ENCODE peak calls at places on chromosomes 11 and 22, in eight cellular contexts. L is substantia nigra, Q is dorsolateral prefrontal cortex, J is testis, X is right atrium auricular region, O is lower lobe of right lung, C is fibroblast of lung, A is prostate gland. D is an unnamed sample.

GRCh38 chr11:120121914-120122473 is 15.9 kb downstream of the TRIM29 start:
- DNase-seq in L (no peak), Q (no peak), J (no peak), X (no peak), O (peak), C (no peak), A (no peak), D (no peak)

GRCh38 chr11:9601041-9601875 is 27.8 kb downstream of the WEE1 start:
- DNase-seq in L (no peak), Q (no peak), J (no peak), X (peak), O (no peak), C (peak), A (no peak), D (peak)

GRCh38 chr11:117300301-117300700 is 9.2 kb downstream of the BACE1-AS start:
- DNase-seq in L (no peak), Q (no peak), J (peak), X (peak), O (no peak), C (peak), A (no peak), D (no peak)

GRCh38 chr11:88016392-88017020 is 158.7 kb downstream of the RAB38 start:
- DNase-seq in L (no peak), Q (no peak), J (peak), X (peak), O (no peak), C (peak), A (peak), D (no peak)

GRCh38 chr11:109818303-109818702 is 274.9 kb upstream of the ZC3H12C start:
- DNase-seq in L (no peak), Q (no peak), J (no peak), X (no peak), O (no peak), C (no peak), A (no peak), D (no peak)

GRCh38 chr22:41656515-41656914 is 32.2 kb downstream of the SNU13 start:
- DNase-seq in L (no peak), Q (no peak), J (no peak), X (no peak), O (no peak), C (peak), A (no peak), D (no peak)

GRCh38 chr11:106424111-106424510 is 346.6 kb downstream of the AASDHPPT start:
- DNase-seq in L (no peak), Q (no peak), J (no peak), X (no peak), O (no peak), C (peak), A (no peak), D (no peak)

GRCh38 chr11:32033491-32033890 is 57.4 kb upstream of the RCN1 start:
- DNase-seq in L (no peak), Q (no peak), J (no peak), X (no peak), O (no peak), C (peak), A (no peak), D (no peak)

GRCh38 chr22:49033616-49034015 is 794.1 kb downstream of the BRD1 start:
- DNase-seq in L (no peak), Q (no peak), J (no peak), X (no peak), O (no peak), C (no peak), A (no peak), D (no peak)

GRCh38 chr11:126624491-126624890 is 269.0 kb downstream of the ST3GAL4 start:
- DNase-seq in L (no peak), Q (no peak), J (no peak), X (no peak), O (no peak), C (no peak), A (no peak), D (no peak)

GRCh38 chr11:102451693-102452460 is 688 bp downstream of the TMEM123 start:
- DNase-seq in L (peak), Q (peak), J (peak), X (peak), O (peak), C (peak), A (peak), D (no peak)

GRCh38 chr11:131584694-131585592 is 214.5 kb downstream of the NTM start:
- DNase-seq in L (peak), Q (peak), J (peak), X (no peak), O (no peak), C (peak), A (no peak), D (no peak)

GRCh38 chr11:95322546-95322945 is 91.5 kb upstream of the SESN3 start:
- DNase-seq in L (no peak), Q (no peak), J (no peak), X (no peak), O (no peak), C (no peak), A (no peak), D (no peak)

GRCh38 chr22:29344137-29344536 is 28.6 kb upstream of the RASL10A start:
- DNase-seq in L (no peak), Q (no peak), J (no peak), X (no peak), O (peak), C (peak), A (peak), D (peak)

GRCh38 chr11:65640483-65641207 is 2.7 kb downstream of the SIPA1 start:
- DNase-seq in L (no peak), Q (no peak), J (no peak), X (no peak), O (peak), C (no peak), A (no peak), D (no peak)

GRCh38 chr22:49411236-49411635 is 416.4 kb downstream of the BRD1 start:
- DNase-seq in L (no peak), Q (no peak), J (no peak), X (no peak), O (no peak), C (no peak), A (no peak), D (no peak)

GRCh38 chr22:19892249-19892879 is 37.7 kb upstream of the GNB1L start:
- DNase-seq in L (no peak), Q (no peak), J (no peak), X (no peak), O (no peak), C (peak), A (no peak), D (no peak)

GRCh38 chr11:45161252-45162063 is 15.0 kb downstream of the PRDM11 start:
- DNase-seq in L (no peak), Q (no peak), J (peak), X (no peak), O (no peak), C (no peak), A (no peak), D (no peak)

GRCh38 chr11:76083563-76084451 is 122.5 kb downstream of the WNT11 start:
- DNase-seq in L (no peak), Q (no peak), J (no peak), X (no peak), O (no peak), C (peak), A (no peak), D (no peak)

GRCh38 chr11:26827567-26828037 is 105.7 kb upstream of the SLC5A12 start:
- DNase-seq in L (no peak), Q (no peak), J (no peak), X (no peak), O (no peak), C (peak), A (no peak), D (no peak)

GRCh38 chr22:27726344-27726725 is 75.2 kb downstream of the MN1 start:
- DNase-seq in L (no peak), Q (no peak), J (no peak), X (no peak), O (no peak), C (no peak), A (no peak), D (no peak)

GRCh38 chr22:23258826-23259170 is 78.5 kb downstream of the BCR start:
- DNase-seq in L (no peak), Q (no peak), J (no peak), X (no peak), O (no peak), C (no peak), A (no peak), D (no peak)

GRCh38 chr22:40237788-40238424 is 60.2 kb downstream of the TNRC6B start:
- DNase-seq in L (no peak), Q (no peak), J (no peak), X (no peak), O (no peak), C (no peak), A (no peak), D (no peak)

GRCh38 chr11:57223601-57224000 is 13.4 kb downstream of the APLNR start:
- DNase-seq in L (no peak), Q (no peak), J (no peak), X (no peak), O (no peak), C (no peak), A (no peak), D (no peak)

GRCh38 chr11:122717264-122717867 is 61.8 kb downstream of the UBASH3B start:
- DNase-seq in L (no peak), Q (no peak), J (no peak), X (no peak), O (peak), C (no peak), A (no peak), D (no peak)

GRCh38 chr11:111944139-111944538 is 7.0 kb downstream of the DIXDC1 start:
- DNase-seq in L (no peak), Q (no peak), J (no peak), X (peak), O (no peak), C (peak), A (peak), D (no peak)

GRCh38 chr11:35013514-35014191 is 97.2 kb downstream of the PDHX start:
- DNase-seq in L (no peak), Q (no peak), J (no peak), X (no peak), O (no peak), C (peak), A (no peak), D (no peak)

GRCh38 chr11:35011389-35011788 is 95.0 kb downstream of the PDHX start:
- DNase-seq in L (no peak), Q (no peak), J (no peak), X (no peak), O (no peak), C (peak), A (no peak), D (no peak)

GRCh38 chr11:35010656-35011055 is 94.2 kb downstream of the PDHX start:
- DNase-seq in L (no peak), Q (no peak), J (no peak), X (no peak), O (no peak), C (no peak), A (no peak), D (no peak)

GRCh38 chr11:35012467-35013191 is 96.2 kb downstream of the PDHX start:
- DNase-seq in L (no peak), Q (no peak), J (no peak), X (no peak), O (no peak), C (no peak), A (no peak), D (no peak)

GRCh38 chr11:35011944-35012343 is 95.5 kb downstream of the PDHX start:
- DNase-seq in L (no peak), Q (no peak), J (no peak), X (no peak), O (no peak), C (no peak), A (no peak), D (no peak)
- H3K27ac ChIP-seq in L (no peak), Q (no peak), J (no peak), X (no peak), O (no peak), C (no peak), A (no peak), D (no peak)

DNA sequence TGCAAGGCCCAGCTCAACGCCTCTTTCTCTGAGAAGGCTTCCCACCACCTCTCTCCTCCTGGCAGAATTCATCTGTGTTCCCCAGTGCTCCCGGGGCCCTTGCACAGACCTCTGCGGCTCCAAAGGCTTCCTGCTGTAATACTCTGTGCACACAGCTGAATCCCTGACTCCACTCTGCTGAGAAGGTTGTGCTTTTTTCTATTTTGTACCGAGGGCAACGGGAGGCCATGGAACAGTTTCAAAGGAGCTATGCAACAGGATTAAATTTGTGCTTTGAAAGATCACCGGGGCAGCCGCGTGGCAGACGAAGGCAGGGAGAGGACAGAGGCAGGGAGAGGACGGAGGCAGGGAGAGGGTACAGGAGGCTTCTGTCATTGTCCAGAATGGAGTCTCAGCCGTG is 49.2 kb upstream of the SYT7 start:
- DNase-seq in L (no peak), Q (no peak), J (no peak), X (no peak), O (no peak), C (no peak), A (no peak), D (no peak)
- H3K27ac ChIP-seq in L (no peak), Q (no peak), J (no peak), X (no peak), O (no peak), C (no peak), A (no peak), D (no peak)

GRCh38 chr11:73249858-73250773 is 22.0 kb upstream of the P2RY6 start:
- DNase-seq in L (no peak), Q (no peak), J (no peak), X (no peak), O (no peak), C (no peak), A (no peak), D (no peak)

GRCh38 chr11:73248526-73249185 is 23.5 kb upstream of the P2RY6 start:
- DNase-seq in L (no peak), Q (no peak), J (no peak), X (no peak), O (no peak), C (no peak), A (no peak), D (no peak)

GRCh38 chr11:73257342-73258103 is 14.6 kb upstream of the P2RY6 start:
- DNase-seq in L (no peak), Q (no peak), J (peak), X (peak), O (peak), C (peak), A (no peak), D (no peak)

GRCh38 chr11:73249304-73249703 is 22.8 kb upstream of the P2RY6 start:
- DNase-seq in L (no peak), Q (no peak), J (no peak), X (no peak), O (no peak), C (no peak), A (no peak), D (no peak)

DNA sequence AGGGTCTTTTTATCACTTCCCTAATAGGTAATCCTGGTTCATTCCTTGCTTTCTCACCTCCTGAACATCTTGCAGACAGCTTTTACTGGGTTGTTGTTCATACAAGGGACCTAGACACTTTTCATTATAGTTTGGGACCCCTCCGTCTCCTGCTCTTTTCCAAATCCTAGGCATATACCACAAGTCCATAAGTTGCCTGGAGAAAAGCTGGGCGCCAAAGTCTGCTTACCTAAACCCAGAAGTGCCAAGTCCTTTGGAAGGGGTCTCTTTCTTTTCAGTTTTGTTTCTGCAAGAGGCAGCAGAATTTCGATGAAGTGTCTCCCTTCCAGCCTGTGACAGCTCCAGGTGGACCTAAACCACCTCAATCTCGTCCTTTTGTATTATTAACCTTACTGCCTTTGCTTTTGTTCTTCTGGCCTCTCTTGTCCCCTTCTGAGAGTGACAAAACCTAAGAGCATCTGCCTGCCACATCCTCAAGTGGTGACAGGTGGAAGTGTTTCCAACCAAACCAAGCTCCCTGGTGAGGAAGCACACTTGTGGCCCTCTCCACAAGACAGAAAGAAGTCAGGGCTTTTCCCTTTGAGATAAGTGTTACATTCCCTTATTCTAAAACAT is 19.5 kb upstream of the P2RY6 start:
- DNase-seq in L (no peak), Q (no peak), J (no peak), X (no peak), O (no peak), C (no peak), A (no peak), D (no peak)
- H3K27ac ChIP-seq in L (no peak), Q (no peak), J (no peak), X (no peak), O (no peak), C (no peak), A (no peak), D (no peak)

GRCh38 chr11:64040684-64041267 is 5.0 kb downstream of the FLRT1 start:
- DNase-seq in L (no peak), Q (peak), J (no peak), X (no peak), O (no peak), C (no peak), A (no peak), D (no peak)
- H3K27ac ChIP-seq in L (peak), Q (peak), J (no peak), X (no peak), O (no peak), C (no peak), A (no peak), D (no peak)

DNA sequence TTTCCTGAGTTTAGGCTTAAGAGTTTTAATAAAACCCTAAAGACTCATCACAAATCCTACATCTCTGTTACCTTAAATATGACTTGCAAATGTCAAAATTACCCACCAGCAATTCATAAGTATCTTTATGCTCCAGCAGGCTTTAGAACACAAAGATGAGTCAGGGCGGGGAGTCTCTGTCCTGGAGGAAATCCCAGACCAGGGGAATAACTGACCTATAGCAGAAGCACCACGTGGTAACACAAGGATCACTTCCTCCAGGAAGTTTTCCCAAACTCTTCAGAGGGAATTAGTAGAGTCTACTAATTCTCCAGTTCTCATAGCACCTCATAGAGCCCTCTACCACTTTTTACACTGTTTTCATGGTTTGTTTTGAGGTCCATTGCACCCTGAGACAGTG is 217.0 kb downstream of the NAV2 start:
- DNase-seq in L (no peak), Q (no peak), J (no peak), X (no peak), O (no peak), C (peak), A (no peak), D (no peak)
- H3K27ac ChIP-seq in L (no peak), Q (no peak), J (no peak), X (no peak), O (no peak), C (no peak), A (no peak), D (peak)

DNA sequence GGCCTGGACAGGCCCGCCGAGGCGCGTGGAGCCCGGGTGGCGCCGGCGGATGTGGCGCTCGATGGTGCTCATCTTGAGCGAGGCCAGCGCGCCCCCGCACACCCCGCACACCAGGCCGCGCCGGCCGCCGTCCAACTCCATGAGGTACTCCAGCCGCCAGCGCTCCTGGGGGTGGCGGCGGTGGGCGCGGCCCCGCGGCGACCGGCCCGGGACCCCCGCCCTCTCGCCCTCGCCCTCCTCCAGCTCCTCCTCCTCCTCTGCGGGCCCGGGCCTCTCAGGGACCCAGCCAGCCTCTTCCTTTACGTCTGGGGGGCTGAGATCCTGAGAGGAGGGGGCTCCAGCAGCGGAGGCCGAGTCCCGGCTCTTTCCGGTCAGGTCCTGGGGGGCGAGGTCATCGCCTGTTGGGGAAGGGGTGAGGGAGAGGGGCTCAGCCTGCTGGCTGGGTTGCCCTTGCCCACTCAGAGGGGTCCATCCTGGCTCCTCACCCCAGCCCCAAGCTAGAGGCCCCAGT is 4.3 kb downstream of the ZFTA start:
- DNase-seq in L (no peak), Q (no peak), J (no peak), X (no peak), O (no peak), C (no peak), A (no peak), D (no peak)
- H3K27ac ChIP-seq in L (no peak), Q (peak), J (no peak), X (peak), O (no peak), C (no peak), A (peak), D (peak)

GRCh38 chr11:128776088-128776433 is 82.2 kb downstream of the FLI1 start:
- DNase-seq in L (no peak), Q (no peak), J (no peak), X (no peak), O (no peak), C (no peak), A (no peak), D (no peak)

GRCh38 chr11:128771102-128771501 is 77.2 kb downstream of the FLI1 start:
- DNase-seq in L (no peak), Q (no peak), J (no peak), X (no peak), O (no peak), C (no peak), A (no peak), D (no peak)

GRCh38 chr11:128774593-128774992 is 80.7 kb downstream of the FLI1 start:
- DNase-seq in L (no peak), Q (no peak), J (no peak), X (no peak), O (no peak), C (no peak), A (no peak), D (no peak)

GRCh38 chr11:128775513-128775912 is 81.6 kb downstream of the FLI1 start:
- DNase-seq in L (no peak), Q (no peak), J (no peak), X (no peak), O (no peak), C (no peak), A (no peak), D (no peak)

GRCh38 chr11:128772814-128773213 is 78.9 kb downstream of the FLI1 start:
- DNase-seq in L (no peak), Q (no peak), J (no peak), X (no peak), O (peak), C (no peak), A (no peak), D (no peak)
- H3K27ac ChIP-seq in L (no peak), Q (no peak), J (no peak), X (no peak), O (no peak), C (no peak), A (no peak), D (no peak)

DNA sequence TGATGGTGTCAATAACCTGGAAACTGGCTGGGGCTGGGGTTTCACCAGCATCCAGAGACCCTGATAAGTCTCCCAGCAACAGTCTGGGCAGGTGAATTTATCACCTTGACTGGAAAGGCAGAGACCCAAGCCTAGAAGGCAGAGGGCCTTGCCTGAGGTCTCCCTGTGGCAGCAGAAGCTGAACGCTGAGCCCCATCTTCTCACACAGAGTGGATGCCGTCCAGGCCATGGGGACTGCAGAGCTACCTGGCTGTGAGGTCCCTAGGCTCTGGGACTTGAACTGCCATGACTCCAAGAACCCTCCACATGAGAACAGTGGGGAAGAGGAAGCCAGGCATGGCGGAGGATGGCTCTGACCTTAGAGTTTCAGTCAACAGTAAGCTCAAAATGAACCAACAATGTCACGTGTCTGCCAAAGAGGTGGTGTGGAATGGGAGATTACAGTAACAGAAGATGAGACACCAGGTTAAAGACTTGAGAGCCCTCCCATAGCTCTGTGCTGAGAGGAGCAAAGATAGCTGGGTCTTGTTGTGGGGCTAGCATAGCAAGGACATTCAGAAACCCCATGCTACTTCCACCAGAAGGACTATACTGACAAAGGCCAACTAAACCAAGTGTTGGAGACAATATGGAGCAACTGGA is 79.1 kb upstream of the LINC01488 start:
- DNase-seq in L (no peak), Q (no peak), J (no peak), X (no peak), O (no peak), C (no peak), A (no peak), D (no peak)
- H3K27ac ChIP-seq in L (no peak), Q (no peak), J (no peak), X (no peak), O (no peak), C (no peak), A (no peak), D (no peak)